ENCODE peak calls at places on chromosomes 11 and 22, in nine cellular contexts. J, Y, D, E, R, C, V, M and K are unnamed samples.

GRCh38 chr11:9260182-9261146 is 4.7 kb downstream of the DENND5A start:
- DNase-seq in V (no peak), M (no peak), J (no peak), R (no peak), C (no peak), Y (no peak), E (no peak), D (no peak), K (peak)

GRCh38 chr11:121946514-121946913 is 169.5 kb downstream of the BLID start:
- DNase-seq in M (no peak), D (no peak), Y (no peak), V (no peak), R (no peak), C (no peak), E (no peak), J (no peak), K (no peak)

GRCh38 chr22:35634981-35635540 is 13.2 kb upstream of the APOL6 start:
- DNase-seq in E (no peak), V (no peak), R (no peak), C (no peak), M (no peak), J (no peak), Y (no peak), D (no peak), K (no peak)

GRCh38 chr11:69949327-69949726 is 128.8 kb upstream of the ANO1 start:
- DNase-seq in Y (no peak), V (peak), R (peak), D (peak), J (no peak), C (no peak), M (peak), E (peak), K (no peak)

GRCh38 chr11:12134239-12134590 is 23.8 kb downstream of the MICAL2 start:
- DNase-seq in J (no peak), M (no peak), C (no peak), E (no peak), D (peak), V (no peak), Y (no peak), R (no peak), K (no peak)

GRCh38 chr11:126538071-126538470 is 182.6 kb downstream of the ST3GAL4 start:
- DNase-seq in M (no peak), E (no peak), C (no peak), R (no peak), V (no peak), Y (no peak), J (no peak), D (no peak), K (no peak)

GRCh38 chr11:117421041-117421440 is 93.4 kb downstream of the CEP164 start:
- DNase-seq in C (no peak), R (no peak), E (no peak), J (no peak), V (no peak), Y (no peak), D (peak), M (no peak), K (no peak)

GRCh38 chr11:11584937-11585336 is 36.9 kb downstream of the GALNT18 start:
- DNase-seq in J (no peak), C (no peak), V (no peak), Y (no peak), E (no peak), M (no peak), D (no peak), R (peak), K (no peak)

GRCh38 chr22:44031111-44031963 is 7.2 kb downstream of the PARVB start:
- DNase-seq in J (no peak), D (no peak), R (no peak), C (no peak), Y (no peak), V (no peak), M (no peak), E (no peak), K (peak)

GRCh38 chr22:20440637-20441591 is 3.3 kb upstream of the SCARF2 start:
- DNase-seq in C (no peak), D (peak), J (no peak), R (no peak), V (no peak), M (no peak), Y (no peak), E (peak), K (no peak)

GRCh38 chr11:50220651-50221050 is 188.0 kb downstream of the OR4C45 start:
- DNase-seq in Y (no peak), E (no peak), J (no peak), V (no peak), M (no peak), C (no peak), R (no peak), D (no peak), K (no peak)

GRCh38 chr22:20039683-20040325 is 18.9 kb downstream of the TANGO2 start:
- DNase-seq in E (no peak), M (no peak), D (no peak), Y (no peak), R (no peak), C (no peak), V (no peak), J (no peak), K (no peak)

GRCh38 chr11:29125621-29126020 is 891.2 kb downstream of the KCNA4 start:
- DNase-seq in V (no peak), R (no peak), D (no peak), Y (no peak), C (no peak), E (no peak), M (no peak), J (no peak), K (no peak)

GRCh38 chr11:65399249-65399648 is 12.8 kb downstream of the FRMD8 start:
- DNase-seq in J (no peak), R (no peak), V (no peak), M (no peak), Y (no peak), D (no peak), E (no peak), C (no peak), K (no peak)

GRCh38 chr22:33112606-33113005 is 54.4 kb upstream of the SYN3 start:
- DNase-seq in E (no peak), J (no peak), R (no peak), C (no peak), D (no peak), Y (no peak), V (no peak), M (no peak), K (no peak)

GRCh38 chr11:61126266-61126665 is 24.0 kb downstream of the CD5 start:
- DNase-seq in Y (no peak), J (no peak), D (no peak), C (no peak), E (no peak), M (no peak), R (no peak), V (no peak), K (no peak)

GRCh38 chr11:76156971-76157427 is 49.3 kb downstream of the WNT11 start:
- DNase-seq in R (no peak), V (no peak), D (no peak), J (no peak), C (no peak), E (no peak), M (no peak), Y (no peak), K (no peak)

GRCh38 chr11:114553642-114554041 is 6.0 kb downstream of the NXPE1 start:
- DNase-seq in E (no peak), V (no peak), J (no peak), D (no peak), Y (no peak), C (no peak), R (peak), M (no peak), K (no peak)

GRCh38 chr22:36797334-36797733 is 19.5 kb downstream of the PVALB start:
- DNase-seq in Y (no peak), J (no peak), C (no peak), M (no peak), V (no peak), D (no peak), E (no peak), R (no peak), K (no peak)

GRCh38 chr11:7590529-7590928 is 76.7 kb downstream of the PPFIBP2 start:
- DNase-seq in V (no peak), M (no peak), D (no peak), J (no peak), R (no peak), E (no peak), Y (no peak), C (no peak), K (no peak)

GRCh38 chr11:15412054-15412453 is 297.3 kb downstream of the INSC start:
- DNase-seq in D (no peak), J (no peak), E (no peak), C (no peak), V (peak), M (no peak), Y (no peak), R (peak), K (no peak)

GRCh38 chr11:8239536-8240228 is 24.0 kb downstream of the LMO1 start:
- DNase-seq in M (no peak), Y (no peak), R (no peak), D (no peak), V (no peak), J (no peak), C (no peak), E (no peak), K (no peak)

GRCh38 chr22:19707347-19708322 is 6.7 kb upstream of the SEPTIN5 start:
- DNase-seq in V (no peak), E (peak), C (peak), R (no peak), M (no peak), D (peak), Y (no peak), J (peak), K (no peak)

GRCh38 chr11:68354181-68354872 is 41.9 kb downstream of the LRP5 start:
- DNase-seq in M (peak), E (peak), R (peak), J (no peak), V (peak), Y (no peak), D (peak), C (peak), K (no peak)

GRCh38 chr22:27668828-27669797 is 132.4 kb downstream of the MN1 start:
- DNase-seq in C (peak), J (no peak), D (no peak), R (peak), M (no peak), E (peak), V (no peak), Y (no peak), K (no peak)

GRCh38 chr11:74896311-74896710 is 52.6 kb downstream of the XRRA1 start:
- DNase-seq in Y (no peak), J (no peak), V (no peak), C (no peak), R (no peak), E (no peak), M (no peak), D (no peak), K (no peak)

GRCh38 chr11:75263944-75264349 is 23.4 kb downstream of the TPBGL start:
- DNase-seq in V (no peak), M (no peak), E (peak), D (peak), R (peak), Y (no peak), C (peak), J (no peak), K (peak)

DNA sequence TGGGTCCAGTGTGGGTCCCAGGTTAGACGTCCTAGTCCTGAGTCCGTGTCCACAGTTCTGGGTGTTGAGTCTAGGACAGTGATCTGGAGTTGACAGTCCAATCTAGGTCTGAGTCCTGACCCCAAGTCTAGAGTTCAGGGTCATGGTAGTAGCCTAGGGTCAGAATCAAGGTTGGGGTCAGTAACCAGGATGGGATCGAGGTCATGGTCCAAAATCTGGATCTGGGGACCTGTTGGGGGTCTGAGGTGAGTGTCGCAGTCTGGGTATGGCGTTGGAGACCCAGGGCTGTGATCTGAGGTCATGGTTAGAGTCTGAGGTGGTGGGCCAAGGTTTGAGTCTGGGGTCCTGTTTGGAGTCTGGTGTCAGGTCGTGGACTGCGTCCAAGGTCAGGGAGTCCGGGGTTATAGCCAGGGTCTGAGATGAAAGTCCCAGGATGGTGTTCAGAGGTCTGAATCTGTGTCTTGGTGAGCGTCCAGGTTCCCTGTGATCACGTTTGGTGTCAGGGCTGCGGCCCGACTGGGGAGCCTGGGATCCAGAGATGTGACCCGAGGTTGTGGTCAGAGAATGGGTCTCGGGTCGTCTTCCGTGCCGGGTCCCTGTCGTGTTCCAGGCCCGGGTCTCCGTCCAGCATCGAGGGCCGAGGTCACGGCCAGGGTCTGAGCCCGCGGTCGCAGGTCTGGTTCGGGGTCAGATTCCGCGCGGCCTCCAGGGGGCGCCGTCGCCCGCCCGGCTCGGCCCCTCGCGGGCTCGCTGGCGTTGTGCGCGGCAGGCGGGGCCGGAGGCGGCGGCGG is 445 bp upstream of the GRK2 start:
- DNase-seq in C (peak), D (peak), V (no peak), R (no peak), J (peak), Y (peak), E (peak), M (no peak), K (peak)
- TF ChIP-seq CTCF in C (peak), D (peak), V (peak), R (peak), J (peak), Y (peak), E (peak), M (no peak), K (peak)

GRCh38 chr22:24156915-24157782 is 24.1 kb upstream of the SUSD2 start:
- DNase-seq in E (peak), V (no peak), R (peak), D (peak), J (peak), Y (peak), C (peak), M (no peak), K (peak)

GRCh38 chr22:24159650-24160049 is 21.6 kb upstream of the SUSD2 start:
- DNase-seq in C (no peak), D (no peak), Y (no peak), J (no peak), M (no peak), R (no peak), V (no peak), E (no peak), K (no peak)

GRCh38 chr22:24156146-24156914 is 25.0 kb upstream of the SUSD2 start:
- DNase-seq in M (no peak), Y (no peak), C (no peak), E (peak), R (no peak), D (peak), J (peak), V (no peak), K (peak)

GRCh38 chr22:24155597-24156145 is 25.6 kb upstream of the SUSD2 start:
- DNase-seq in J (peak), Y (peak), C (peak), V (no peak), M (no peak), E (peak), R (peak), D (peak), K (peak)

GRCh38 chr22:24157783-24158170 is 23.5 kb upstream of the SUSD2 start:
- DNase-seq in V (no peak), J (peak), D (no peak), M (no peak), Y (no peak), E (no peak), C (no peak), R (no peak), K (peak)
- TF ChIP-seq CTCF in V (no peak), J (no peak), D (no peak), M (no peak), Y (no peak), E (no peak), C (no peak), R (no peak), K (no peak)

DNA sequence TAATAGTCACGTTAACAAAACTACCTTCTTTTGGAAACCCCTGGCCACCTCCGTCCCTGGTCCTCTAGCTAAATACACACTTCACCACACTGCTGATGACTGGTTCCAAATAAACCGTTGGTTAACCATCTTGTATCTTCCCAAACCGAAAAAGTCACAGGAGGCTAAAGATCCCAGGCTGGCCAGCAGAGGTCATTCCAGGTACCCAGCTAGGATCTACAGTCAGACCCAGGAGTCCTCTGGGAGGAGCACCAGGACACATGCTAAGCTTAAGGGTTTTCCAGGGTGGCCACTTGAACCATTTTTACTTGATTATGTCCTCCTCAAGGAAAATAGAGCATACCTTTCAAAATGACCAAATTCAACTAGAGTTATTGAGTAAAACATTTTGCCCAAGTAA is 103.2 kb downstream of the ETS1 start:
- DNase-seq in J (no peak), R (no peak), E (no peak), D (no peak), M (no peak), Y (no peak), V (no peak), C (no peak), K (no peak)
- TF ChIP-seq CTCF in J (peak), R (peak), E (peak), D (no peak), M (peak), Y (no peak), V (peak), C (no peak), K (no peak)

GRCh38 chr11:131447268-131447667 is 76.9 kb downstream of the NTM start:
- DNase-seq in V (no peak), E (no peak), Y (no peak), M (no peak), J (no peak), R (no peak), C (no peak), D (no peak), K (no peak)
- TF ChIP-seq CTCF in V (no peak), E (no peak), Y (no peak), M (no peak), J (no peak), R (no peak), C (no peak), D (no peak), K (no peak)

GRCh38 chr11:19907008-19907579 is 194.5 kb downstream of the NAV2 start:
- DNase-seq in Y (no peak), J (peak), E (no peak), R (no peak), D (no peak), M (no peak), V (no peak), C (no peak), K (no peak)

GRCh38 chr11:19903620-19904069 is 191.0 kb downstream of the NAV2 start:
- DNase-seq in Y (peak), J (peak), D (no peak), R (peak), M (peak), E (peak), C (peak), V (no peak), K (peak)

GRCh38 chr11:19906126-19906525 is 193.5 kb downstream of the NAV2 start:
- DNase-seq in R (no peak), V (no peak), M (no peak), D (no peak), J (no peak), Y (no peak), E (no peak), C (no peak), K (no peak)

GRCh38 chr11:19907839-19908238 is 195.2 kb downstream of the NAV2 start:
- DNase-seq in C (peak), R (no peak), D (no peak), Y (no peak), V (no peak), E (no peak), M (no peak), J (no peak), K (no peak)

DNA sequence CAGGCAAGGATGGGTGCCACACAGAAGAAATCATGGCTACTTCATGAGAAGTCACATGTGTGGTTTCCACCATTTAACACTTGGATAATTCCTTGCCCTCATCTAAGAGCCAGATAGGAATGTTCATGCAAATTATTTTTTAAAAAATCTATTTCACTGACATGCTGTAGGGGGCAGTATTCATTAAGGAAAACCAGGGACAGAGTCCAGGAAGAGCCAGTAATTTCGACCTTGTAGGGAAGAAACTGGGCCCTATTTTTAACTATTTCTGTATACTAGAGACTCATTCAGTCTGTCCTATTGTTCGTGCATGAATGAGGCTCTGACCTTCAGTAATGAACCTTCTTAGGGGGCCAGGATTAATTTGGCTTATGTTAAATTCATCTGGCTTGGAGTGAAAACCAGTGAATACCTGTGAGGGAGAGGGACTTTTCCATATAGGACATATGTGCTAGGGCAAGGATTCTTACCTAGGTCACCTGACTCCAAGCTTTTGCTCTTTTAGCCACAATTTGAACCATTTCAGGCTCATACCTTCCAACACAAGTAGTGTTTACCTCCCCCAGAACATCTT is 192.7 kb downstream of the NAV2 start:
- DNase-seq in D (no peak), J (no peak), V (no peak), M (no peak), Y (no peak), E (no peak), C (no peak), R (peak), K (no peak)
- TF ChIP-seq CTCF in D (peak), J (peak), V (peak), M (peak), Y (peak), E (peak), C (peak), R (peak), K (peak)